ENCODE peak calls at places on chromosomes 3 and 15, in four cellular contexts. F is adrenal gland, H is thoracic aorta, I is BJ. L is an unnamed sample.

GRCh38 chr3:173045770-173046382 is 95.2 kb downstream of the SPATA16 start:
- DNase-seq in H (no peak), I (no peak), F (no peak), L (peak; percentile 12)

GRCh38 chr3:197305854-197306253 is 7.4 kb upstream of the DLG1 start:
- DNase-seq in H (no peak), I (peak; percentile 79), F (no peak), L (peak; percentile 94)

GRCh38 chr15:100713163-100713867 is 110.9 kb downstream of the ASB7 start:
- DNase-seq in H (no peak), F (no peak), I (no peak), L (peak; percentile 75)

GRCh38 chr3:44913868-44914468 is 39.6 kb downstream of the TGM4 start:
- DNase-seq in F (peak; percentile 42), I (no peak), H (no peak), L (peak; percentile 72)

GRCh38 chr15:71103102-71103676 is 12.1 kb upstream of the THSD4 start:
- DNase-seq in I (no peak), H (no peak), F (no peak), L (peak; percentile 47)

GRCh38 chr15:70892912-70893560 is 410 bp downstream of the LRRC49 start:
- DNase-seq in I (peak; percentile 26), H (no peak), F (peak; percentile 40), L (peak; percentile 68)

GRCh38 chr3:104598848-104599501 is 767.7 kb upstream of the ALCAM start:
- DNase-seq in H (no peak), F (no peak), I (no peak), L (no peak)

GRCh38 chr3:183478501-183478900 is 50.1 kb upstream of the MCF2L2 start:
- DNase-seq in I (no peak), H (no peak), F (no peak), L (no peak)

GRCh38 chr3:151210676-151211381 is 7.8 kb upstream of the GPR171 start:
- DNase-seq in I (no peak), F (no peak), H (no peak), L (peak; percentile 33)

GRCh38 chr3:97823503-97824004 is 1.7 kb downstream of the CRYBG3 start:
- DNase-seq in F (no peak), I (no peak), H (no peak), L (peak; percentile 22)

GRCh38 chr3:97823081-97823480 is 1.3 kb downstream of the CRYBG3 start:
- DNase-seq in I (no peak), H (no peak), F (no peak), L (no peak)

GRCh38 chr3:97827741-97828471 is 6.1 kb downstream of the CRYBG3 start:
- DNase-seq in I (no peak), F (no peak), H (no peak), L (no peak)

GRCh38 chr3:97821810-97822775 is at the start of gene CRYBG3:
- DNase-seq in H (peak; percentile 8), I (peak; percentile 13), F (peak; percentile 83), L (peak; percentile 72)

DNA sequence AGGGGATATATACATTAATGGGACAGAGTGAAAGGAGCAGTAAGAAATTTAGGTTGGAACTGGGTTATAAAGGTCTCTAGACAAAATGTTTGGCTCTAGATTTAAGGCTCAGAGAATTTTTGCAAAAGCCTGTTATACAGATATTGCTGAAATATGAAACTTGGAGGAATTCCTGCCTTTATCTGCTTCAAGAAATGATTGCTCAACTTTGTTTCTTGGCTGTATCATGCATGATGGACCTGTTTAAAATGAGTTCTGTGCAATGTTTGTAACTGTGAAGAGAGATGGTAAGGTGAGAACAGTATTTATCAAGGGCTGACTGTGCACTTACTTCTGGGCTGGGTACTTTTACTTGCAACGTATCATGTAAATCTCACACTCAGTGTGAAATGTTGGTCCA is 3.3 kb downstream of the CRYBG3 start:
- DNase-seq in I (no peak), H (no peak), F (no peak), L (peak; percentile 30)
- H3K4me3 ChIP-seq in I (no peak overlapping the region), H (no peak overlapping the region), F (no peak overlapping the region), L (no peak overlapping the region)

DNA sequence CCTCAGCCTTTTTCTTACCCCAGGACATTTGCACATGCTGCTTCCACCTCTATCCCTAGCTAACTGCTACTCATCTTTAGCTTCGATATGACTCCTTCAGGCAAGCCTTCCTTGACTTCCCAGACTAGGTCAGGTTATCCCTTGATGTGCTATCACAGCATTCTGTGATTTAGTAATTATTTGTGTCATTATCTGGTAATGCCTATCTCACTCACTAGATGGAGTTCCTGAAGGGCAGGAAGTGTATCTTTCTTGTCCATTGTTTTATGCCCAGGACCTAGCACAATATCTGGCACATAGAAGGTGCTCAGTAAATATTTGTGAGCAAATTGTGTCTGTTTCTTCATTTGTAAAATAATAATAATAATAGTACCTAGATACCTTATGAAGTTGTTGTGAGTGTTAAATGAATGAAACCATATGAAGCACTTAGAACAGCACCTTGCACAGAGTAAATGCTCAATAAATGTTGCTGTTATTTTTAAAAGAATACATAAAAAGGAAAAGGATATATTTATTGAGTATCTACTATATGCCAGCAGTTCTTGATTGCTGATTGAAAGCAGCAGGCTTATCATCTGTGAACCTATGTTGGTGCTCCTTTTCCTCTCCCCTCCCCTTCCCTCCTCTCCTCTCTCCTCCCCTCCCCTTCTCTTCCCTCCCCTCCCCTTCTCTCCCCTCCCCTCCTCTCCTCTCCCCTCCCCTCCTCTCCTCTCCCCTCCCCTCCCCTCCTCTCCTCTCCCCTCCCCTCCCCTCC is 31.5 kb downstream of the SQOR start:
- DNase-seq in I (no peak), F (no peak), H (no peak), L (no peak)
- H3K4me3 ChIP-seq in I (no peak overlapping the region), F (no peak overlapping the region), H (no peak overlapping the region), L (no peak overlapping the region)

DNA sequence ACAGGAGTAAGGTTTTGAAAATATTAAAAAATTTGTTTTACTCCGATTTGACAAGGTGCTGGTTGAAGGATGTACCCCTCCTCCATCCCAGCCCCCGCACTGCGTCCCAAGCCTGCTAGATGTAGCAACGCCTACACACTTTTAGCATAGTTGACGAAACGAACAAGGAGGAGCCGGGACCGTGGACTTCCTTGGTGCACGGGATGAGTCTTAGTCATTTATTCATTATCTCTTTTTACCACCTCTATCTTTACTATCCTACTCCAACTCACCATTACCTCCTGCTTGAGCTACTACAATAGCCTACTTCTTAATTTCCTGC is 10.6 kb downstream of the PRICKLE2 start:
- DNase-seq in H (no peak), I (no peak), F (no peak), L (peak; percentile 93)
- H3K4me3 ChIP-seq in H (peak overlapping the region; percentile 70), I (no peak overlapping the region), F (no peak overlapping the region), L (peak overlapping the region; percentile 47)

GRCh38 chr3:128725547-128725931 is 444 bp upstream of the RAB7A start:
- DNase-seq in F (no peak), H (no peak), I (no peak), L (no peak)
- H3K4me3 ChIP-seq in F (no peak overlapping the region), H (peak overlapping the region; percentile 97), I (no peak overlapping the region), L (no peak overlapping the region)

GRCh38 chr3:50270422-50270831 is 1.5 kb downstream of the SEMA3B start:
- DNase-seq in I (no peak), F (no peak), H (no peak), L (no peak)

GRCh38 chr3:50268703-50269451 is at the start of gene SEMA3B:
- DNase-seq in I (peak; percentile 31), H (peak; percentile 76), F (peak; percentile 96), L (peak; percentile 29)

GRCh38 chr3:50269460-50269859 is 513 bp downstream of the SEMA3B start:
- DNase-seq in I (no peak), H (no peak), F (no peak), L (no peak)

GRCh38 chr3:50270841-50271240 is 1.9 kb downstream of the SEMA3B start:
- DNase-seq in H (no peak), F (no peak), I (no peak), L (no peak)

GRCh38 chr3:50269977-50270413 is 1.0 kb downstream of the SEMA3B start:
- DNase-seq in F (peak; percentile 64), H (no peak), I (no peak), L (no peak)
- H3K4me3 ChIP-seq in F (no peak overlapping the region), H (no peak overlapping the region), I (peak overlapping the region; percentile 50), L (no peak overlapping the region)

GRCh38 chr3:10010546-10011465 is 15.4 kb upstream of the FANCD2 start:
- DNase-seq in I (no peak), H (peak; percentile 80), F (peak; percentile 98), L (peak; percentile 93)
- H3K4me3 ChIP-seq in I (peak overlapping the region; percentile 69), H (peak overlapping the region; percentile 71), F (no peak overlapping the region), L (peak overlapping the region; percentile 77)